ENCODE peak calls at places on chromosome 4, in ten cellular contexts. A, J, P, S, H, Q, K, L, W and I are unnamed samples.

GRCh38 chr4:151887151-151887815 is 126.5 kb upstream of the GATB start:
- DNase-seq in H (no peak), Q (no peak), P (no peak), L (no peak), K (peak; percentile 55), J (no peak), W (no peak), A (no peak), S (no peak), I (no peak)

GRCh38 chr4:150262611-150263010 is 184.4 kb downstream of the DCLK2 start:
- DNase-seq in K (no peak), A (no peak), H (no peak), Q (no peak), J (no peak), S (no peak), L (no peak), P (no peak), W (no peak), I (no peak)

GRCh38 chr4:69995526-69996016 is at the start of gene STATH:
- DNase-seq in K (no peak), A (no peak), J (peak; percentile 38), H (no peak), Q (no peak), L (no peak), W (no peak), S (no peak), P (no peak), I (no peak)

GRCh38 chr4:104381729-104382128 is 113.0 kb downstream of the CXXC4 start:
- DNase-seq in K (no peak), A (no peak), H (no peak), W (no peak), J (no peak), Q (no peak), P (no peak), S (no peak), L (no peak), I (no peak)

GRCh38 chr4:37641352-37641751 is 44.8 kb downstream of the RELL1 start:
- DNase-seq in Q (no peak), A (no peak), P (no peak), H (no peak), S (no peak), K (peak; percentile 12), W (no peak), J (no peak), L (no peak), I (no peak)

GRCh38 chr4:126451237-126451885 is 1136.6 kb downstream of the FAT4 start:
- DNase-seq in Q (no peak), A (no peak), P (no peak), H (no peak), L (no peak), S (no peak), J (no peak), W (no peak), K (no peak), I (no peak)

GRCh38 chr4:7788687-7789425 is 150.8 kb downstream of the AFAP1 start:
- DNase-seq in H (peak; percentile 47), S (no peak), A (peak; percentile 68), Q (no peak), K (no peak), P (no peak), J (peak; percentile 19), L (peak; percentile 68), W (no peak), I (no peak)

GRCh38 chr4:47631161-47631560 is 146.1 kb downstream of the ATP10D start:
- DNase-seq in W (peak; percentile 35), H (no peak), J (no peak), Q (peak; percentile 30), K (no peak), A (no peak), P (no peak), L (no peak), S (no peak), I (no peak)

GRCh38 chr4:113641025-113641431 is 120.5 kb downstream of the CAMK2D start:
- DNase-seq in J (no peak), H (no peak), W (no peak), L (no peak), P (no peak), S (no peak), K (no peak), A (no peak), Q (no peak), I (no peak)

GRCh38 chr4:141432000-141432712 is 204.2 kb upstream of the IL15 start:
- DNase-seq in A (no peak), Q (no peak), H (no peak), P (no peak), W (no peak), K (peak; percentile 2), L (no peak), J (peak; percentile 55), S (no peak), I (no peak)

GRCh38 chr4:188714488-188714887 is 575.2 kb downstream of the TRIML1 start:
- DNase-seq in H (no peak), J (no peak), W (no peak), A (no peak), L (no peak), K (no peak), S (no peak), P (no peak), Q (no peak), I (no peak)

GRCh38 chr4:1608821-1609500 is 75.2 kb downstream of the FAM53A start:
- DNase-seq in Q (no peak), J (no peak), P (no peak), W (peak; percentile 15), A (peak; percentile 35), L (no peak), S (no peak), H (no peak), K (no peak), I (no peak)

GRCh38 chr4:1611501-1611870 is 72.6 kb downstream of the FAM53A start:
- DNase-seq in K (no peak), L (no peak), S (no peak), J (no peak), P (no peak), H (no peak), W (peak; percentile 3), Q (no peak), A (peak; percentile 35), I (no peak)

GRCh38 chr4:1610791-1611500 is 73.2 kb downstream of the FAM53A start:
- DNase-seq in K (no peak), P (no peak), S (no peak), Q (no peak), L (no peak), A (peak; percentile 30), J (no peak), W (peak; percentile 6), H (no peak), I (no peak)

GRCh38 chr4:1608196-1608820 is 75.8 kb downstream of the FAM53A start:
- DNase-seq in S (no peak), W (peak; percentile 5), L (no peak), J (no peak), A (peak; percentile 42), P (no peak), K (no peak), Q (no peak), H (no peak), I (no peak)

GRCh38 chr4:1609901-1610790 is 74.0 kb downstream of the FAM53A start:
- DNase-seq in K (no peak), Q (no peak), A (peak; percentile 39), L (no peak), P (no peak), S (no peak), H (no peak), J (no peak), W (peak; percentile 4), I (no peak)
- H3K4me1 ChIP-seq in K (peaks cover 9% of the 10 kb centered on the region), Q (no peaks in the 10 kb centered on the region), A (no peaks in the 10 kb centered on the region), L (no peaks in the 10 kb centered on the region), P (no peaks in the 10 kb centered on the region), S (no peaks in the 10 kb centered on the region), H (no peaks in the 10 kb centered on the region), J (no peaks in the 10 kb centered on the region), W (no peaks in the 10 kb centered on the region), I (peaks cover 25% of the 10 kb centered on the region)

GRCh38 chr4:22514001-22514400 is 1.9 kb downstream of the ADGRA3 start:
- DNase-seq in P (no peak), L (no peak), A (no peak), S (no peak), K (peak; percentile 52), Q (no peak), J (peak; percentile 36), W (no peak), H (no peak), I (no peak)

GRCh38 chr4:22510750-22511149 is 5.1 kb downstream of the ADGRA3 start:
- DNase-seq in A (no peak), P (no peak), S (no peak), J (no peak), H (no peak), L (no peak), K (no peak), W (no peak), Q (no peak), I (no peak)

GRCh38 chr4:22514431-22514830 is 1.4 kb downstream of the ADGRA3 start:
- DNase-seq in K (no peak), W (no peak), Q (no peak), L (no peak), H (no peak), S (no peak), J (no peak), P (no peak), A (no peak), I (no peak)

GRCh38 chr4:22515145-22515887 is 550 bp downstream of the ADGRA3 start:
- DNase-seq in L (peak; percentile 50), H (peak; percentile 63), W (peak; percentile 86), K (peak; percentile 74), Q (peak; percentile 84), S (peak; percentile 77), A (peak; percentile 78), P (peak; percentile 88), J (peak; percentile 83), I (no peak)

GRCh38 chr4:22512306-22512705 is 3.6 kb downstream of the ADGRA3 start:
- DNase-seq in W (no peak), J (no peak), H (no peak), Q (no peak), A (no peak), P (no peak), K (no peak), L (no peak), S (no peak), I (no peak)
- H3K4me1 ChIP-seq in W (no peaks in the 10 kb centered on the region), J (peaks cover 7% of the 10 kb centered on the region), H (peaks cover 36% of the 10 kb centered on the region), Q (peaks cover 8% of the 10 kb centered on the region), A (peaks cover 50% of the 10 kb centered on the region), P (peaks cover 9% of the 10 kb centered on the region), K (peaks cover 30% of the 10 kb centered on the region), L (peaks cover 11% of the 10 kb centered on the region), S (no peaks in the 10 kb centered on the region), I (no peaks in the 10 kb centered on the region)

GRCh38 chr4:147825451-147826287 is 93.8 kb downstream of the ARHGAP10 start:
- DNase-seq in J (peak; percentile 50), W (peak; percentile 85), Q (no peak), K (peak; percentile 67), P (no peak), A (peak; percentile 62), H (peak; percentile 70), L (no peak), S (no peak), I (no peak)
- H3K4me1 ChIP-seq in J (peaks cover 4% of the 10 kb centered on the region), W (peaks cover 21% of the 10 kb centered on the region), Q (peaks cover 31% of the 10 kb centered on the region), K (peaks cover 78% of the 10 kb centered on the region), P (no peaks in the 10 kb centered on the region), A (peaks cover 88% of the 10 kb centered on the region), H (peaks cover 83% of the 10 kb centered on the region), L (peaks cover 48% of the 10 kb centered on the region), S (no peaks in the 10 kb centered on the region), I (no peaks in the 10 kb centered on the region)

DNA sequence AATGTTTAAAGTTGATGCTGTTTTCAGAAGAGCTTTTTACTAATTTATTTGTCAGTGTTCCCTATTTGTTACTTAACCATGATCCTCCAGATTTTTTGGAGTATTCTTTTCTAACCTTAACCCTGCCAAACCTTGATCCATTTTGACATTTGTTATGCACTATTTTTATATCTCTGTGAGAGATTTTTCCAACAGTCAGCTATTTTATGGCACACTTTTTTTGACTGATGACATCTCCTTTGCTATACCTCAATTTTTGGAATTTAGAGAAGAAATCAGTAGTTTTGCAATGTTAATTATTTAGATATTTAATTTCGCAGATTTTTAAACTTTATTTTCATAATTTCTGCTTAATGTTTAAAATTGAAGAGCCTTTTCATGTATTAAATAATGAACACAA is 66.0 kb downstream of the CPEB2 start:
- DNase-seq in K (no peak), Q (no peak), S (no peak), A (no peak), L (no peak), J (no peak), H (no peak), W (no peak), P (no peak), I (no peak)
- H3K4me1 ChIP-seq in K (peaks cover 6% of the 10 kb centered on the region), Q (no peaks in the 10 kb centered on the region), S (no peaks in the 10 kb centered on the region), A (no peaks in the 10 kb centered on the region), L (no peaks in the 10 kb centered on the region), J (peaks cover 12% of the 10 kb centered on the region), H (peaks cover 5% of the 10 kb centered on the region), W (no peaks in the 10 kb centered on the region), P (no peaks in the 10 kb centered on the region), I (no peaks in the 10 kb centered on the region)